ENCODE peak calls at places on chromosomes 4 and X, in seven cellular contexts. Q, E, X, R, P, L and W are unnamed samples.

GRCh38 chr4:102535398-102536082 is 34.4 kb downstream of the NFKB1 start:
- DNase-seq in Q (peak; percentile 72), E (peak; percentile 22), X (no peak), R (no peak), P (peak; percentile 61), L (no peak), W (no peak)

GRCh38 chr4:83599183-83599582 is 63.3 kb downstream of the GPAT3 start:
- DNase-seq in Q (peak; percentile 75), E (no peak), X (no peak), R (peak; percentile 16), P (peak; percentile 58), L (no peak), W (no peak)

GRCh38 chr4:113919611-113920010 is 59.8 kb downstream of the ARSJ start:
- DNase-seq in Q (peak; percentile 54), E (no peak), X (no peak), R (no peak), P (peak; percentile 57), L (no peak), W (no peak)

GRCh38 chrX:102995316-102995715 is 58.2 kb downstream of the RAB40AL start:
- DNase-seq in Q (no peak), E (no peak), X (no peak), R (no peak), P (no peak), L (no peak), W (no peak)

GRCh38 chr4:97786306-97786920 is 356.9 kb downstream of the STPG2 start:
- DNase-seq in Q (peak; percentile 1), E (no peak), X (no peak), R (no peak), P (no peak), L (no peak), W (no peak)

GRCh38 chr4:2940267-2941137 is 22.7 kb downstream of the NOP14 start:
- DNase-seq in Q (no peak), E (no peak), X (no peak), R (no peak), P (no peak), L (no peak), W (no peak)

GRCh38 chrX:34467437-34467836 is 189.6 kb downstream of the TMEM47 start:
- DNase-seq in Q (peak; percentile 78), E (no peak), X (no peak), R (no peak), P (peak; percentile 69), L (no peak), W (no peak)

GRCh38 chr4:44157611-44158277 is 290.9 kb downstream of the KCTD8 start:
- DNase-seq in Q (peak; percentile 52), E (no peak), X (no peak), R (no peak), P (no peak), L (no peak), W (no peak)

GRCh38 chrX:1394731-1395501 is 3.0 kb upstream of the SLC25A6 start:
- DNase-seq in Q (no peak), E (no peak), X (peak; percentile 71), R (no peak), P (no peak), L (no peak), W (no peak)

GRCh38 chr4:5824635-5825034 is 68.3 kb downstream of the CRMP1 start:
- DNase-seq in Q (peak; percentile 24), E (peak; percentile 40), X (no peak), R (peak; percentile 70), P (peak; percentile 18), L (peak; percentile 29), W (no peak)

GRCh38 chr4:81632581-81633247 is 161.0 kb upstream of the RASGEF1B start:
- DNase-seq in Q (peak; percentile 98), E (no peak), X (no peak), R (no peak), P (peak; percentile 95), L (no peak), W (no peak)

GRCh38 chr4:3769642-3770184 is 3.5 kb downstream of the ADRA2C start:
- DNase-seq in Q (no peak), E (no peak), X (peak; percentile 70), R (no peak), P (no peak), L (no peak), W (no peak)

GRCh38 chr4:57100979-57101629 is 9.1 kb downstream of the IGFBP7 start:
- DNase-seq in Q (no peak), E (no peak), X (no peak), R (no peak), P (no peak), L (no peak), W (no peak)